ENCODE peak calls at places on chromosomes 7 and 10, in eight cellular contexts. One of them, this sample, is unnamed.

GRCh38 chr10:119817991-119818888 is 54.4 kb downstream of the MCMBP start:
- DNase-seq in NCI-H1694: no peak
- DNase-seq in AG08396: peak
- DNase-seq in upper lobe of right lung: peak
- DNase-seq in progenitor cell of endocrine pancreas: peak
- DNase-seq in PC-9: no peak
- DNase-seq in EH: peak
- DNase-seq in cardiac fibroblast: peak
- DNase-seq in this sample: peak

GRCh38 chr10:81426722-81427121 is 448.3 kb upstream of the NRG3 start:
- DNase-seq in NCI-H1694: no peak
- DNase-seq in AG08396: no peak
- DNase-seq in upper lobe of right lung: no peak
- DNase-seq in progenitor cell of endocrine pancreas: no peak
- DNase-seq in PC-9: no peak
- DNase-seq in EH: no peak
- DNase-seq in cardiac fibroblast: no peak
- DNase-seq in this sample: no peak

GRCh38 chr10:129627442-129627841 is 160.4 kb downstream of the MGMT start:
- DNase-seq in NCI-H1694: no peak
- DNase-seq in AG08396: no peak
- DNase-seq in upper lobe of right lung: no peak
- DNase-seq in progenitor cell of endocrine pancreas: no peak
- DNase-seq in PC-9: no peak
- DNase-seq in EH: no peak
- DNase-seq in cardiac fibroblast: no peak
- DNase-seq in this sample: no peak

GRCh38 chr10:121426307-121426706 is 171.9 kb downstream of the FGFR2 start:
- DNase-seq in NCI-H1694: no peak
- DNase-seq in AG08396: no peak
- DNase-seq in upper lobe of right lung: no peak
- DNase-seq in progenitor cell of endocrine pancreas: no peak
- DNase-seq in PC-9: no peak
- DNase-seq in EH: peak
- DNase-seq in cardiac fibroblast: no peak
- DNase-seq in this sample: no peak

GRCh38 chr10:115539142-115539762 is 446.1 kb downstream of the ATRNL1 start:
- DNase-seq in NCI-H1694: no peak
- DNase-seq in AG08396: no peak
- DNase-seq in upper lobe of right lung: no peak
- DNase-seq in progenitor cell of endocrine pancreas: no peak
- DNase-seq in PC-9: no peak
- DNase-seq in EH: no peak
- DNase-seq in cardiac fibroblast: no peak
- DNase-seq in this sample: no peak

GRCh38 chr10:100803908-100804307 is 58.5 kb downstream of the PAX2 start:
- DNase-seq in NCI-H1694: no peak
- DNase-seq in AG08396: no peak
- DNase-seq in upper lobe of right lung: no peak
- DNase-seq in progenitor cell of endocrine pancreas: no peak
- DNase-seq in PC-9: no peak
- DNase-seq in EH: no peak
- DNase-seq in cardiac fibroblast: no peak
- DNase-seq in this sample: no peak

GRCh38 chr10:131897297-131897899 is 3.4 kb upstream of the PPP2R2D start:
- DNase-seq in NCI-H1694: no peak
- DNase-seq in AG08396: no peak
- DNase-seq in upper lobe of right lung: no peak
- DNase-seq in progenitor cell of endocrine pancreas: no peak
- DNase-seq in PC-9: no peak
- DNase-seq in EH: no peak
- DNase-seq in cardiac fibroblast: no peak
- DNase-seq in this sample: no peak

GRCh38 chr10:11395581-11396310 is 215.7 kb downstream of the USP6NL start:
- DNase-seq in NCI-H1694: no peak
- DNase-seq in AG08396: no peak
- DNase-seq in upper lobe of right lung: no peak
- DNase-seq in progenitor cell of endocrine pancreas: no peak
- DNase-seq in PC-9: no peak
- DNase-seq in EH: peak
- DNase-seq in cardiac fibroblast: no peak
- DNase-seq in this sample: peak

GRCh38 chr10:130686680-130687300 is 550.6 kb downstream of the GLRX3 start:
- DNase-seq in NCI-H1694: no peak
- DNase-seq in AG08396: no peak
- DNase-seq in upper lobe of right lung: no peak
- DNase-seq in progenitor cell of endocrine pancreas: no peak
- DNase-seq in PC-9: no peak
- DNase-seq in EH: no peak
- DNase-seq in cardiac fibroblast: no peak
- DNase-seq in this sample: no peak

GRCh38 chr7:132191418-132191817 is 384.9 kb downstream of the PLXNA4 start:
- DNase-seq in NCI-H1694: no peak
- DNase-seq in AG08396: no peak
- DNase-seq in upper lobe of right lung: no peak
- DNase-seq in progenitor cell of endocrine pancreas: no peak
- DNase-seq in PC-9: no peak
- DNase-seq in EH: no peak
- DNase-seq in cardiac fibroblast: no peak
- DNase-seq in this sample: no peak

GRCh38 chr7:149599636-149600206 is 102.1 kb upstream of the ZNF746 start:
- DNase-seq in NCI-H1694: no peak
- DNase-seq in AG08396: no peak
- DNase-seq in upper lobe of right lung: no peak
- DNase-seq in progenitor cell of endocrine pancreas: no peak
- DNase-seq in PC-9: no peak
- DNase-seq in EH: no peak
- DNase-seq in cardiac fibroblast: no peak
- DNase-seq in this sample: no peak

GRCh38 chr7:100190059-100190711 is 12.5 kb downstream of the STAG3 start:
- DNase-seq in NCI-H1694: no peak
- DNase-seq in AG08396: no peak
- DNase-seq in upper lobe of right lung: no peak
- DNase-seq in progenitor cell of endocrine pancreas: no peak
- DNase-seq in PC-9: no peak
- DNase-seq in EH: peak
- DNase-seq in cardiac fibroblast: peak
- DNase-seq in this sample: no peak

GRCh38 chr7:78221961-78222751 is 423.6 kb downstream of the PHTF2 start:
- DNase-seq in NCI-H1694: no peak
- DNase-seq in AG08396: peak
- DNase-seq in upper lobe of right lung: no peak
- DNase-seq in progenitor cell of endocrine pancreas: no peak
- DNase-seq in PC-9: no peak
- DNase-seq in EH: peak
- DNase-seq in cardiac fibroblast: peak
- DNase-seq in this sample: no peak

This sample was measured in cardiac septum.